ENCODE peak calls at places on chromosomes 11 and 22, in nine cellular contexts. N is left ventricle myocardium inferior; B is naive thymus-derived CD4-positive, alpha-beta T cell; Y is aorta; C is AG04450; G is IMR-90; L is pancreas; D is uterus; F is Karpas-422. S is an unnamed sample.

GRCh38 chr11:35104655-35105054 is 34.3 kb upstream of the CD44 start:
- DNase-seq in N (no peak), B (no peak), Y (no peak), C (no peak), G (no peak), L (no peak), D (no peak), F (no peak), S (no peak)

GRCh38 chr22:38205261-38206128 is 3.7 kb downstream of the MAFF start:
- DNase-seq in N (peak), B (no peak), Y (peak), C (peak), G (peak), L (no peak), D (peak), F (no peak), S (no peak)

GRCh38 chr11:115691030-115691429 is 186.8 kb upstream of the CADM1 start:
- DNase-seq in N (no peak), B (no peak), Y (no peak), C (no peak), G (no peak), L (no peak), D (no peak), F (no peak), S (no peak)

GRCh38 chr11:64518928-64519327 is 72.1 kb upstream of the SLC22A12 start:
- DNase-seq in N (no peak), B (no peak), Y (no peak), C (no peak), G (no peak), L (no peak), D (no peak), F (no peak), S (no peak)

GRCh38 chr22:29208879-29209623 is 3.4 kb downstream of the EMID1 start:
- DNase-seq in N (peak), B (no peak), Y (no peak), C (no peak), G (no peak), L (no peak), D (no peak), F (peak), S (no peak)

GRCh38 chr11:4083198-4083597 is 11.4 kb upstream of the RRM1 start:
- DNase-seq in N (no peak), B (no peak), Y (no peak), C (no peak), G (no peak), L (no peak), D (no peak), F (no peak), S (no peak)

GRCh38 chr22:30270841-30271240 is 4.2 kb upstream of the OSM start:
- DNase-seq in N (peak), B (no peak), Y (no peak), C (no peak), G (peak), L (no peak), D (no peak), F (no peak), S (no peak)

GRCh38 chr22:37060801-37061610 is 9.5 kb downstream of the KCTD17 start:
- DNase-seq in N (no peak), B (no peak), Y (no peak), C (no peak), G (no peak), L (no peak), D (no peak), F (no peak), S (no peak)

GRCh38 chr11:10599388-10600175 is 31.1 kb upstream of the LYVE1 start:
- DNase-seq in N (no peak), B (no peak), Y (no peak), C (peak), G (peak), L (no peak), D (no peak), F (no peak), S (no peak)

GRCh38 chr11:94823127-94823732 is 55.1 kb downstream of the AMOTL1 start:
- DNase-seq in N (no peak), B (no peak), Y (no peak), C (no peak), G (no peak), L (no peak), D (no peak), F (no peak), S (no peak)

GRCh38 chr11:108788565-108789199 is 123.8 kb downstream of the DDX10 start:
- DNase-seq in N (no peak), B (no peak), Y (no peak), C (no peak), G (peak), L (no peak), D (no peak), F (peak), S (no peak)

GRCh38 chr11:77072851-77073327 is 6.1 kb downstream of the CAPN5 start:
- DNase-seq in N (no peak), B (no peak), Y (peak), C (no peak), G (no peak), L (no peak), D (no peak), F (no peak), S (no peak)

GRCh38 chr11:16346975-16347374 is 9.4 kb downstream of the SOX6 start:
- DNase-seq in N (no peak), B (no peak), Y (no peak), C (no peak), G (peak), L (no peak), D (no peak), F (no peak), S (no peak)

GRCh38 chr11:69950120-69950519 is 128.0 kb upstream of the ANO1 start:
- DNase-seq in N (no peak), B (no peak), Y (peak), C (no peak), G (peak), L (peak), D (no peak), F (peak), S (no peak)

GRCh38 chr22:30717331-30717921 is 22.8 kb downstream of the OSBP2 start:
- DNase-seq in N (no peak), B (no peak), Y (no peak), C (peak), G (peak), L (no peak), D (no peak), F (no peak), S (no peak)

GRCh38 chr11:119484741-119485605 is 62.0 kb upstream of the THY1 start:
- DNase-seq in N (no peak), B (no peak), Y (no peak), C (no peak), G (no peak), L (peak), D (peak), F (peak), S (peak)

GRCh38 chr11:8071616-8072581 is 9.1 kb upstream of the TUB start:
- DNase-seq in N (no peak), B (no peak), Y (peak), C (no peak), G (no peak), L (peak), D (peak), F (no peak), S (no peak)

GRCh38 chr22:17035246-17035645 is 27.2 kb upstream of the GAB4 start:
- DNase-seq in N (no peak), B (no peak), Y (no peak), C (no peak), G (no peak), L (no peak), D (no peak), F (no peak), S (no peak)

GRCh38 chr22:46149493-46149997 is 781 bp upstream of the PPARA start:
- DNase-seq in N (peak), B (peak), Y (peak), C (no peak), G (no peak), L (peak), D (peak), F (peak), S (peak)

GRCh38 chr22:19178065-19178658 is 374 bp downstream of the SLC25A1 start:
- DNase-seq in N (peak), B (peak), Y (peak), C (no peak), G (peak), L (peak), D (peak), F (peak), S (no peak)

GRCh38 chr22:35522571-35523149 is 18.0 kb upstream of the RASD2 start:
- DNase-seq in N (no peak), B (no peak), Y (no peak), C (no peak), G (no peak), L (no peak), D (no peak), F (no peak), S (no peak)

GRCh38 chr11:71120346-71120963 is 131.9 kb downstream of the SHANK2 start:
- DNase-seq in N (no peak), B (no peak), Y (no peak), C (no peak), G (no peak), L (no peak), D (no peak), F (peak), S (no peak)

GRCh38 chr11:69534166-69534530 is 52.7 kb downstream of the LINC01488 start:
- DNase-seq in N (no peak), B (no peak), Y (peak), C (no peak), G (no peak), L (no peak), D (no peak), F (no peak), S (no peak)

GRCh38 chr11:105881027-105881426 is 141.0 kb downstream of the MSANTD4 start:
- DNase-seq in N (no peak), B (no peak), Y (no peak), C (no peak), G (no peak), L (no peak), D (no peak), F (no peak), S (no peak)

GRCh38 chr11:27083782-27084181 is 43.2 kb downstream of the BBOX1 start:
- DNase-seq in N (no peak), B (no peak), Y (no peak), C (no peak), G (no peak), L (no peak), D (no peak), F (no peak), S (no peak)

GRCh38 chr11:30487200-30487898 is 98.8 kb downstream of the MPPED2 start:
- DNase-seq in N (peak), B (no peak), Y (no peak), C (no peak), G (peak), L (no peak), D (no peak), F (no peak), S (peak)

GRCh38 chr11:86671386-86672006 is 920 bp downstream of the ME3 start:
- DNase-seq in N (peak), B (no peak), Y (peak), C (no peak), G (no peak), L (peak), D (peak), F (no peak), S (peak)

GRCh38 chr11:8382436-8383053 is 118.9 kb upstream of the LMO1 start:
- DNase-seq in N (no peak), B (no peak), Y (no peak), C (no peak), G (peak), L (peak), D (no peak), F (no peak), S (no peak)

GRCh38 chr22:45376703-45377102 is 36.7 kb downstream of the SMC1B start:
- DNase-seq in N (no peak), B (no peak), Y (no peak), C (no peak), G (no peak), L (no peak), D (peak), F (no peak), S (no peak)

GRCh38 chr11:105081412-105082150 is 36.4 kb upstream of the CARD16 start:
- DNase-seq in N (no peak), B (no peak), Y (peak), C (no peak), G (no peak), L (no peak), D (no peak), F (no peak), S (no peak)

GRCh38 chr11:95293116-95293515 is 62.1 kb upstream of the SESN3 start:
- DNase-seq in N (no peak), B (no peak), Y (no peak), C (no peak), G (no peak), L (no peak), D (no peak), F (no peak), S (no peak)

GRCh38 chr11:116879789-116880402 is 42.5 kb upstream of the APOA1 start:
- DNase-seq in N (no peak), B (peak), Y (no peak), C (peak), G (peak), L (no peak), D (peak), F (peak), S (no peak)

GRCh38 chr11:113736323-113736722 is 30.2 kb upstream of the TMPRSS5 start:
- DNase-seq in N (no peak), B (no peak), Y (no peak), C (no peak), G (no peak), L (no peak), D (no peak), F (no peak), S (no peak)

GRCh38 chr11:82733444-82734119 is at the start of gene FAM181B:
- DNase-seq in N (peak), B (peak), Y (peak), C (no peak), G (no peak), L (peak), D (peak), F (no peak), S (peak)

GRCh38 chr22:39680486-39680885 is 109.9 kb downstream of the CACNA1I start:
- DNase-seq in N (no peak), B (no peak), Y (no peak), C (no peak), G (no peak), L (no peak), D (no peak), F (no peak), S (no peak)

GRCh38 chr11:12893787-12894672 is 115.1 kb upstream of the RASSF10 start:
- DNase-seq in N (peak), B (peak), Y (peak), C (no peak), G (peak), L (peak), D (peak), F (peak), S (no peak)

GRCh38 chr22:42792453-42792908 is 64.6 kb downstream of the ARFGAP3 start:
- DNase-seq in N (no peak), B (no peak), Y (peak), C (no peak), G (no peak), L (no peak), D (no peak), F (no peak), S (no peak)
- H3K27ac ChIP-seq in N (peak), B (no peak), Y (no peak), C (no peak), G (no peak), L (no peak), D (no peak), F (no peak), S (peak)

GRCh38 chr11:33713914-33714398 is 13.3 kb upstream of the C11orf91 start:
- DNase-seq in N (no peak), B (no peak), Y (no peak), C (no peak), G (no peak), L (no peak), D (no peak), F (no peak), S (no peak)
- H3K27ac ChIP-seq in N (peak), B (no peak), Y (no peak), C (no peak), G (no peak), L (no peak), D (no peak), F (no peak), S (no peak)

GRCh38 chr22:50532353-50532700 is 2.5 kb upstream of the TYMP start:
- DNase-seq in N (no peak), B (no peak), Y (peak), C (no peak), G (no peak), L (no peak), D (no peak), F (peak), S (no peak)
- H3K27ac ChIP-seq in N (peak), B (peak), Y (no peak), C (no peak), G (no peak), L (peak), D (peak), F (peak), S (peak)

GRCh38 chr11:72483412-72484186 is 49.3 kb upstream of the CLPB start:
- DNase-seq in N (no peak), B (no peak), Y (no peak), C (no peak), G (peak), L (no peak), D (no peak), F (no peak), S (no peak)
- H3K27ac ChIP-seq in N (peak), B (no peak), Y (no peak), C (no peak), G (no peak), L (no peak), D (no peak), F (no peak), S (no peak)

DNA sequence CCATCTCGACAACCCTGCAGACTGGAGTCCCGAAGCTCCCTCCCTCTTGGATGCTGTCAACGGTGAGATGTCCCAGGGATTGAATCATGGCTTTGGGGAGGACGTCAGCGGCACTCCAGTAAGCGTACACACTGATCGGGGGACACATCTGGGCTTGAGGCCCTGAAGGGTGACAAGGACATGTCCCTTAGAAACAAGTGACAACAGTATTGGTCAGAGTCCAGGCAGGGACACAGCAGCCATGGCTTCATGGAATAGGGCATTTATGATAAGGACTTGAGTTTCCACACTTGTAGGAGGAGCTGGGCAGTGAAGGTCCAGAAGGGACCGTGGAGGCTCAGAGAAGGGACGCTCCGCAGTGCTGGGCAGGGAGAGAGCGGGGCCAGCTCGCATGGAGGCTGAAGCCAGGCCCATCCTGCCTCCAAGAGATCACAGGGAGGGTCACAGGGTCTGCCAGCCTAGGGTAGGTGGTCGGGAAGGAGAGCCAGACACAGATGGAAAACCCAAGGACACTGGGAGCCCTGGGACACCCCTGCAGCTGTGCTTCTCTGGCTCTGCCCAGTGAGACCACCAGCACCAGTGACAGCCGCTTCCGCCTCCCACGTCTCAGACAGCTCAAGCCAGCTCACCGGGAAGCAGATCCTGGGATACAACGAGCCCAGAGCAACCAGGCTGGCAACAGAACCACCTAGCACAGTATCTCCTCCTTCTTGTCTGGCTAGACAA is 22.9 kb upstream of the RFPL3 start:
- DNase-seq in N (no peak), B (no peak), Y (no peak), C (no peak), G (no peak), L (no peak), D (no peak), F (no peak), S (no peak)
- H3K27ac ChIP-seq in N (no peak), B (no peak), Y (no peak), C (no peak), G (no peak), L (no peak), D (no peak), F (no peak), S (no peak)